ENCODE peak calls at places on chromosomes 5 and 9, in seven cellular contexts. O, V, K, G, Z, M and T are unnamed samples. For H3K27me3, the result is how much of the 10 kb centered on the place peaks cover.

GRCh38 chr5:141680751-141681201 is 1.3 kb downstream of the ARAP3 start:
- DNase-seq in M (no peak), K (no peak), V (no peak), G (peak), O (no peak), Z (peak), T (peak)

GRCh38 chr9:136613824-136614371 is 48.8 kb upstream of the EGFL7 start:
- DNase-seq in V (no peak), K (no peak), Z (no peak), O (no peak), G (no peak), M (no peak), T (no peak)

GRCh38 chr5:154440540-154440939 is 5.3 kb upstream of the SAP30L start:
- DNase-seq in M (no peak), G (no peak), K (no peak), V (no peak), Z (no peak), O (no peak), T (no peak)

GRCh38 chr5:181133610-181134231 is 2.8 kb upstream of the OR2V1 start:
- DNase-seq in V (no peak), G (peak), O (no peak), K (peak), M (no peak), Z (peak), T (peak)

GRCh38 chr5:51387854-51388320 is 4.6 kb downstream of the ISL1 start:
- DNase-seq in G (no peak), M (no peak), O (peak), Z (no peak), V (no peak), K (no peak), T (no peak)

GRCh38 chr5:144794922-144795321 is 624.2 kb downstream of the KCTD16 start:
- DNase-seq in M (no peak), O (no peak), V (no peak), Z (no peak), K (peak), G (no peak), T (no peak)

GRCh38 chr9:33687779-33688178 is 107.6 kb upstream of the PRSS3 start:
- DNase-seq in V (no peak), O (peak), Z (no peak), G (no peak), K (no peak), M (no peak), T (peak)

GRCh38 chr5:74648835-74649286 is 8.3 kb upstream of the ENC1 start:
- DNase-seq in Z (no peak), V (no peak), G (no peak), M (no peak), O (peak), K (peak), T (no peak)

GRCh38 chr5:55936100-55936693 is 58.6 kb downstream of the IL6ST start:
- DNase-seq in K (peak), V (peak), G (peak), O (peak), Z (peak), M (peak), T (peak)

GRCh38 chr5:79878131-79878630 is 112.9 kb downstream of the MTX3 start:
- DNase-seq in M (no peak), G (no peak), K (no peak), Z (no peak), V (no peak), O (no peak), T (no peak)

GRCh38 chr9:37954581-37954981 is 50.7 kb upstream of the SLC25A51 start:
- DNase-seq in V (no peak), K (no peak), O (no peak), G (no peak), M (no peak), Z (no peak), T (no peak)

GRCh38 chr9:91261417-91261816 is 100.3 kb downstream of the AUH start:
- DNase-seq in K (no peak), Z (no peak), M (no peak), V (no peak), G (no peak), O (no peak), T (no peak)

GRCh38 chr5:157917909-157918809 is 59.2 kb upstream of the CLINT1 start:
- DNase-seq in G (peak), V (peak), Z (peak), K (peak), O (peak), M (peak), T (peak)

GRCh38 chr5:157266286-157267007 is 524 bp downstream of the CYFIP2 start:
- DNase-seq in O (peak), G (no peak), V (no peak), Z (no peak), K (peak), M (no peak), T (no peak)

GRCh38 chr9:70421272-70422180 is 7.1 kb upstream of the KLF9 start:
- DNase-seq in M (peak), O (no peak), K (peak), Z (no peak), G (peak), V (peak), T (no peak)

GRCh38 chr9:36640982-36641381 is 68.3 kb downstream of the MELK start:
- DNase-seq in G (no peak), V (no peak), K (no peak), O (no peak), M (no peak), Z (no peak), T (no peak)

GRCh38 chr9:91395106-91395552 is 28.5 kb downstream of the NFIL3 start:
- DNase-seq in O (no peak), V (no peak), Z (peak), K (peak), G (no peak), M (no peak), T (no peak)

GRCh38 chr5:30605693-30606268 is 587.7 kb upstream of the CDH6 start:
- DNase-seq in G (no peak), K (no peak), V (no peak), M (no peak), Z (no peak), O (no peak), T (no peak)

GRCh38 chr5:170330568-170331054 is 33.0 kb upstream of the LCP2 start:
- DNase-seq in K (no peak), M (no peak), G (no peak), V (no peak), Z (no peak), O (no peak), T (no peak)

GRCh38 chr9:77731008-77731698 is 83.0 kb upstream of the GNA14 start:
- DNase-seq in K (no peak), O (no peak), V (no peak), G (no peak), Z (no peak), M (no peak), T (no peak)

GRCh38 chr5:14503017-14503680 is 78.4 kb upstream of the OTULINL start:
- DNase-seq in Z (no peak), M (no peak), G (no peak), O (no peak), K (no peak), V (no peak), T (no peak)

GRCh38 chr9:35935261-35935660 is 22.7 kb downstream of the OR2S2 start:
- DNase-seq in O (no peak), M (no peak), V (no peak), K (no peak), Z (no peak), G (no peak), T (no peak)

GRCh38 chr5:174750720-174751119 is 26.3 kb downstream of the MSX2 start:
- DNase-seq in V (no peak), M (no peak), O (no peak), G (no peak), K (peak), Z (peak), T (no peak)

GRCh38 chr5:4576161-4576748 is 563.9 kb upstream of the ADAMTS16 start:
- DNase-seq in V (no peak), G (no peak), K (peak), Z (no peak), O (no peak), M (no peak), T (peak)

GRCh38 chr5:2176581-2176980 is 293.9 kb upstream of the IRX4 start:
- DNase-seq in O (no peak), M (no peak), Z (peak), V (no peak), K (no peak), G (no peak), T (no peak)

GRCh38 chr9:137454145-137454505 is 5.0 kb downstream of the NSMF start:
- DNase-seq in O (peak), V (peak), Z (no peak), K (peak), M (no peak), G (peak), T (no peak)

GRCh38 chr5:16567365-16567764 is 49.4 kb downstream of the RETREG1 start:
- DNase-seq in G (no peak), K (no peak), M (no peak), V (no peak), O (no peak), Z (no peak), T (no peak)

GRCh38 chr9:91833096-91833877 is 116.7 kb downstream of the ROR2 start:
- DNase-seq in G (no peak), K (no peak), O (no peak), M (no peak), V (no peak), Z (no peak), T (no peak)

GRCh38 chr5:92687793-92688467 is 893.1 kb downstream of the NR2F1-AS1 start:
- DNase-seq in G (no peak), O (peak), K (peak), M (no peak), Z (peak), V (no peak), T (peak)

GRCh38 chr9:75239176-75239575 is 150.9 kb downstream of the OSTF1 start:
- DNase-seq in Z (peak), M (no peak), O (no peak), V (no peak), K (peak), G (no peak), T (no peak)

GRCh38 chr5:138632900-138633489 is 57.8 kb upstream of the HSPA9 start:
- DNase-seq in G (peak), M (no peak), O (peak), Z (peak), V (peak), K (peak), T (peak)

GRCh38 chr5:179759961-179760541 is 27.4 kb downstream of the MAML1 start:
- DNase-seq in K (no peak), Z (peak), V (no peak), G (no peak), M (no peak), O (no peak), T (peak)

GRCh38 chr5:36150676-36151433 is 832 bp downstream of the LMBRD2 start:
- DNase-seq in G (no peak), V (no peak), O (peak), M (peak), K (peak), Z (peak), T (peak)

GRCh38 chr9:89529243-89530030 is 31.5 kb upstream of the SEMA4D start:
- DNase-seq in Z (no peak), V (no peak), M (no peak), G (no peak), O (no peak), K (no peak), T (no peak)

GRCh38 chr5:73273379-73274050 is 100.5 kb downstream of the TMEM174 start:
- DNase-seq in M (no peak), V (no peak), Z (no peak), K (peak), G (no peak), O (no peak), T (no peak)

GRCh38 chr5:179302499-179303185 is 42.6 kb downstream of the ADAMTS2 start:
- DNase-seq in Z (no peak), K (no peak), O (no peak), G (no peak), M (no peak), V (no peak), T (no peak)

GRCh38 chr9:116333254-116333653 is 179.7 kb downstream of the PAPPA start:
- DNase-seq in Z (no peak), G (no peak), K (no peak), O (peak), M (no peak), V (no peak), T (no peak)
- H3K4me3 ChIP-seq in Z (no peak), G (no peak), K (no peak), O (no peak), M (no peak), V (no peak), T (no peak)

GRCh38 chr5:151345187-151345807 is 2.1 kb downstream of the SLC36A2 start:
- DNase-seq in Z (no peak), O (no peak), M (no peak), G (no peak), K (no peak), V (no peak), T (no peak)

GRCh38 chr5:151347364-151347763 is at the start of gene SLC36A2:
- DNase-seq in V (no peak), K (no peak), M (no peak), Z (no peak), O (no peak), G (no peak), T (peak)

GRCh38 chr5:151345808-151346478 is 1.4 kb downstream of the SLC36A2 start:
- DNase-seq in V (no peak), Z (peak), G (no peak), M (no peak), O (no peak), K (peak), T (peak)

GRCh38 chr5:151340004-151340403 is 7.4 kb downstream of the SLC36A2 start:
- DNase-seq in Z (no peak), O (no peak), V (no peak), M (no peak), G (no peak), K (no peak), T (no peak)

DNA sequence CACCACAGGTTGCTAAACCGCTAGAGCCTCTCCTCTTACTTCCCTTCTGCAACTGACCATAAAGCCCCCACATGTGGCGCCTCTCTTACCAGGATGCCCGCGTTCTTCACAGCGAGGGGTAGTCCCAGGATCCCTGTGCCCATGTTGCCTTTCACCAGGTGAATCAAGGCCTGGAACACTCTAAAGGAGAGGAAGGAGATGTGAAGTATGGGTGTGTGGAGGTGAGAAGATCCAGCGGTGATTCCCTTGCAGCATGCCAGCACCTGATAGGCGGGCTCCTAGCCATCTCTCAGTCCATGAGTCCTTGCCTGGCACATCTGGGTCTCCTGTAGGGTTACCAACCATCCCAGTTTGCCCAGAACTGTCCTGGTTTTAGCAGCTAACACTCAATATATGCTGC is 3.3 kb downstream of the SLC36A2 start:
- DNase-seq in G (no peak), Z (no peak), O (no peak), V (no peak), M (no peak), K (no peak), T (no peak)
- H3K27me3 ChIP-seq in G (under half), Z (under half), O (under half), V (under half), M (under half), K (under half), T (under half)

DNA sequence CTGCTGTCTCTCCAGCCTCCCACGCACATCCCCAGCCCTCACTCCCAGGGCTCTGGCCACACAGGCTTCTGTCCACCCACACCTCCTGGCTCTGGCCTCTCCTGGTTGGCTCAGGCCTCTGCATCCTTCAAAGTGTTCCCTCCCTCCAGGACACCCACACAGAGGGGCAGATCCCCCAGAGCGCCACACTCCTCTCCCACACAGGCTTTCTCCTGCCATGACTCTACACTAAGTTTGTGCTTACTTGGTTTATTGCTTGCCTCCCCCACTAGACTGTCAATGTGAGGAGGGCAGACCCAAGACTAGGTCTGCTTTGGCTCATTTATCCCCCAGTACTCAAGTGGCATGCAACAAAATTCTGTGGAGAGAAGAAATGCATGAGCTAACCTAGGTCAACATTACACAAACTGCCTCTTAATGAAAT is 67.0 kb upstream of the SPOCK1 start:
- DNase-seq in M (no peak), O (no peak), K (peak), V (no peak), Z (no peak), G (no peak), T (peak)
- H3K4me3 ChIP-seq in M (no peak), O (no peak), K (no peak), V (no peak), Z (no peak), G (no peak), T (no peak)

DNA sequence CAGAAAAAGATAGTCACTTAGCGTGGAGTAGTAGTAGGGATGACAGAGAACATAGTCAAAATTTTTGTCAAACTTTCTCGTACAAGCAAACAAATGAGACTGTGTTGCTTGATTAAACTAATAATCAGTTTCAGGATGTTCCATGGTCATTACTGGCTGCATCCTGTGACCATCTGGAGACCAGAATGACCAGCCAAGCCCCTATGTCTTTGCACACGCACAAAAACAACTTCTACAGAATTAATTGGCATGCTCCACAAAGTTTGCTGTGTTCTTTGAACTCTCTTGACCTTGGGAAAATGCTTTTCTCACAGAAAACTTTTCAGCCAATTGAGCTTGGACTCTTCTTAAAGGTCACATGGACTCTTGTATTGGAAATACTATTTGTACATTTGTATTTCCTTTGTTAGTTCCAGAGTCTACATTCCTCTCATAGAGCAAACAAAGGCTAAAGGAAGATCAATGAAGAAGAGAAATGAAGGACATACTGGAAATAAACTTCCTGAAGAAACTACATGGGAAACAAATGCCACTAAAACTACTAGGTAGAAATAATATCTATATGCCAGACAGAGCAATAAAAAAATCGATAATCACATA is 147.8 kb downstream of the ARRDC3 start:
- DNase-seq in Z (no peak), G (no peak), K (no peak), O (no peak), V (peak), M (no peak), T (no peak)
- H3K27me3 ChIP-seq in Z (under half), G (under half), K (under half), O (under half), V (under half), M (under half), T (under half)

DNA sequence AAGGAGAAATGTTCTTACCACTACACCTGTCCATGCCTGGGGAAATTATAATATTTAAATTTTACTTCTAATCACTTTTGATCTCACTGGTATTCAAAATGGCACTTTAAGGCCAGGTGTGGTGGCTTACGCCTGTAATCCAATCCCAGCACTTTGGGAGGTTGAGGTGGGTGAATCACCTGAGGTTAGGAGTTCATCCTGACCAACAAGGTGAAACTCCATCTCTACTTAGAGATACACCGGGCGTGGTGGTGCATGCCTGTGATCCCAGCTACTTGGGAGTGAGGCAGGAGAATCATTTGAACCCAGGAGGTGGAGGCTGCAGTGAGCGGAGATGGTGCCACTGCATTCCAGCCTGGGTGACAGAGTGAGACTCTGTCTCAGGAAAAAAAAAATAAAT is 77.3 kb downstream of the CEMIP2 start:
- DNase-seq in V (no peak), M (no peak), K (no peak), G (no peak), Z (peak), O (no peak), T (no peak)
- H3K4me3 ChIP-seq in V (no peak), M (no peak), K (no peak), G (no peak), Z (no peak), O (no peak), T (no peak)

DNA sequence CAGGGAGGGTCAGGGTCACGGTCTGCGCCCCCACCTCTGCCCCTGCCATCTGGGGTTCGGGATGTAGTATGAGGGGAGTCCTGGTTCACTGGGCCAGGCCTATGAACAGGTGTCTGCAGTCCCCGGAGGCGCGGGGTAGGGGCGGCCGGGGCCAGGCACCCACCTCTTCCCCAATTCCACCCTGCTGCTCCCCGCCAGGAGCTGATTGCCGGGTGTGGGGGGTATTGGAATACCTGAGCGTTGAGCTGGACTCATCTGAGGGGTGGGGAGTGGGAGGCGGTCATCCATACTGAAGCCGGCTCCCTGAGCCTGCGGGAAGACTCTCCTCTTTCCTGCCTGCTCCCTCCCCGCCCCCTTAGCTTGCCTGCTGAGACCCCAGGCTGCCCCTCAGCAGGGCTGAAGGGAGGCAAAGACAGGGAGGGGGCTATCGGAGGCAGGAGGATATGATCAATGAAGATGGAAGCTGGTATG is 676 bp downstream of the SLC6A7 start:
- DNase-seq in O (no peak), G (no peak), K (no peak), Z (no peak), V (no peak), M (no peak), T (no peak)
- H3K27me3 ChIP-seq in O (half or more), G (under half), K (under half), Z (under half), V (under half), M (under half), T (under half)

GRCh38 chr5:149794338-149795023 is 64.4 kb downstream of the PPARGC1B start:
- DNase-seq in G (no peak), M (no peak), O (peak), V (no peak), K (no peak), Z (no peak), T (no peak)
- H3K4me3 ChIP-seq in G (no peak), M (no peak), O (no peak), V (no peak), K (no peak), Z (no peak), T (no peak)